ENCODE peak calls at places on chromosomes 2 and 18, in five cellular contexts. One of them, this sample, is unnamed.

GRCh38 chr2:232761301-232761907 is 15.0 kb downstream of the KCNJ13 start:
- DNase-seq in RKO: peak; percentile 43
- DNase-seq in EL: peak; percentile 25
- DNase-seq in AG20443: peak; percentile 12
- DNase-seq in KBM-7: peak; percentile 27
- DNase-seq in this sample: no peak

GRCh38 chr18:55522011-55522410 is 66.0 kb downstream of the TCF4 start:
- DNase-seq in EL: no peak
- DNase-seq in RKO: no peak
- DNase-seq in KBM-7: peak; percentile 46
- DNase-seq in AG20443: no peak
- DNase-seq in this sample: no peak

GRCh38 chr2:213119061-213119809 is 32.2 kb downstream of the IKZF2 start:
- DNase-seq in AG20443: peak; percentile 43
- DNase-seq in EL: peak; percentile 76
- DNase-seq in KBM-7: peak; percentile 50
- DNase-seq in RKO: no peak
- DNase-seq in this sample: no peak

GRCh38 chr2:72146357-72147302 is 1.0 kb downstream of the CYP26B1 start:
- DNase-seq in AG20443: peak; percentile 12
- DNase-seq in RKO: no peak
- DNase-seq in KBM-7: no peak
- DNase-seq in EL: no peak
- DNase-seq in this sample: no peak

GRCh38 chr2:168773719-168774521 is 28.5 kb upstream of the NOSTRIN start:
- DNase-seq in RKO: peak; percentile 53
- DNase-seq in EL: peak; percentile 66
- DNase-seq in AG20443: peak; percentile 70
- DNase-seq in KBM-7: peak; percentile 83
- DNase-seq in this sample: peak; percentile 14

GRCh38 chr2:98464772-98465310 is 20.2 kb downstream of the INPP4A start:
- DNase-seq in KBM-7: peak; percentile 94
- DNase-seq in RKO: no peak
- DNase-seq in AG20443: no peak
- DNase-seq in EL: no peak
- DNase-seq in this sample: no peak

GRCh38 chr18:23102498-23103260 is 32.6 kb upstream of the CABLES1 start:
- DNase-seq in KBM-7: no peak
- DNase-seq in EL: no peak
- DNase-seq in RKO: no peak
- DNase-seq in AG20443: no peak
- DNase-seq in this sample: no peak

GRCh38 chr2:6429210-6429986 is 436.3 kb downstream of the CMPK2 start:
- DNase-seq in KBM-7: no peak
- DNase-seq in RKO: no peak
- DNase-seq in AG20443: no peak
- DNase-seq in EL: no peak
- DNase-seq in this sample: no peak

GRCh38 chr18:8084160-8084559 is 517.0 kb downstream of the PTPRM start:
- DNase-seq in AG20443: peak; percentile 42
- DNase-seq in EL: peak; percentile 61
- DNase-seq in RKO: peak; percentile 60
- DNase-seq in KBM-7: peak; percentile 20
- DNase-seq in this sample: no peak

GRCh38 chr2:42921162-42921550 is 128.8 kb upstream of the HAAO start:
- DNase-seq in RKO: no peak
- DNase-seq in EL: no peak
- DNase-seq in AG20443: no peak
- DNase-seq in KBM-7: no peak
- DNase-seq in this sample: no peak

GRCh38 chr2:35160871-35161270 is 1194.7 kb upstream of the CRIM1 start:
- DNase-seq in KBM-7: no peak
- DNase-seq in RKO: no peak
- DNase-seq in EL: no peak
- DNase-seq in AG20443: no peak
- DNase-seq in this sample: no peak